ENCODE peak calls at places on chromosomes 5 and 9, in seven cellular contexts. G is MM.1S, M is NCI-H1092 treated with DMSO at 0.1 percent for 48 hours, H is LHCN-M2, U is HFF-Myc, L is hypothalamus, V is posterior cingulate gyrus. O is an unnamed sample.

GRCh38 chr5:38666668-38667498 is 110.4 kb upstream of the LIFR start:
- DNase-seq in G (no peak), M (peak), H (peak), U (no peak), L (no peak), V (no peak), O (no peak)

GRCh38 chr9:29160763-29161353 is 1587.6 kb upstream of the C9orf72 start:
- DNase-seq in G (no peak), M (no peak), H (no peak), U (no peak), L (no peak), V (no peak), O (no peak)

GRCh38 chr5:58149345-58149744 is 310.5 kb downstream of the PLK2 start:
- DNase-seq in G (no peak), M (no peak), H (peak), U (no peak), L (no peak), V (no peak), O (no peak)

GRCh38 chr5:132251220-132251725 is 6.2 kb upstream of the PDLIM4 start:
- DNase-seq in G (no peak), M (no peak), H (peak), U (no peak), L (peak), V (peak), O (peak)

GRCh38 chr5:134738963-134739661 is 764 bp downstream of the CAMLG start:
- DNase-seq in G (peak), M (peak), H (peak), U (no peak), L (peak), V (no peak), O (no peak)

GRCh38 chr5:66655395-66656324 is 59.5 kb downstream of the MAST4 start:
- DNase-seq in G (no peak), M (no peak), H (no peak), U (no peak), L (no peak), V (no peak), O (no peak)

GRCh38 chr9:130235558-130236435 is 29.8 kb upstream of the HMCN2 start:
- DNase-seq in G (peak), M (peak), H (peak), U (no peak), L (peak), V (peak), O (peak)

GRCh38 chr5:458547-459353 is 15.8 kb downstream of the EXOC3 start:
- DNase-seq in G (no peak), M (no peak), H (peak), U (no peak), L (no peak), V (no peak), O (peak)

GRCh38 chr5:83434929-83435328 is 36.6 kb upstream of the VCAN start:
- DNase-seq in G (no peak), M (no peak), H (no peak), U (peak), L (no peak), V (no peak), O (no peak)

GRCh38 chr5:73188764-73189521 is 15.9 kb downstream of the TMEM174 start:
- DNase-seq in G (no peak), M (no peak), H (peak), U (no peak), L (no peak), V (no peak), O (no peak)

GRCh38 chr5:135154197-135154596 is 120.2 kb upstream of the PITX1 start:
- DNase-seq in G (no peak), M (no peak), H (no peak), U (no peak), L (no peak), V (no peak), O (no peak)

GRCh38 chr5:106875591-106876297 is 795.0 kb downstream of the EFNA5 start:
- DNase-seq in G (peak), M (no peak), H (peak), U (no peak), L (peak), V (no peak), O (no peak)

GRCh38 chr5:53331463-53331862 is 149.0 kb upstream of the FST start:
- DNase-seq in G (no peak), M (no peak), H (peak), U (no peak), L (no peak), V (no peak), O (no peak)

GRCh38 chr9:120676767-120677402 is 37.4 kb downstream of the MEGF9 start:
- DNase-seq in G (no peak), M (no peak), H (no peak), U (no peak), L (no peak), V (no peak), O (no peak)

GRCh38 chr5:14560091-14560595 is 21.4 kb upstream of the OTULINL start:
- DNase-seq in G (no peak), M (peak), H (no peak), U (no peak), L (no peak), V (no peak), O (no peak)

GRCh38 chr5:119031047-119031886 is 39.6 kb upstream of the DMXL1 start:
- DNase-seq in G (peak), M (no peak), H (no peak), U (no peak), L (no peak), V (no peak), O (no peak)

GRCh38 chr5:27491047-27491446 is 452.7 kb upstream of the CDH9 start:
- DNase-seq in G (no peak), M (peak), H (no peak), U (no peak), L (no peak), V (no peak), O (no peak)

GRCh38 chr5:133108481-133108921 is 56.7 kb downstream of the HSPA4 start:
- DNase-seq in G (no peak), M (no peak), H (no peak), U (no peak), L (no peak), V (no peak), O (no peak)

GRCh38 chr9:127803507-127804352 is 1.0 kb downstream of the FPGS start:
- DNase-seq in G (peak), M (no peak), H (peak), U (no peak), L (no peak), V (no peak), O (no peak)

GRCh38 chr5:118126159-118126558 is 862.2 kb downstream of the DTWD2 start:
- DNase-seq in G (peak), M (no peak), H (no peak), U (no peak), L (no peak), V (no peak), O (no peak)

GRCh38 chr5:9894571-9895304 is 264.6 kb upstream of the TAS2R1 start:
- DNase-seq in G (no peak), M (no peak), H (no peak), U (no peak), L (no peak), V (no peak), O (no peak)